ENCODE peak calls at places on chromosomes 5 and 9, in four cellular contexts. One of them, this sample, is unnamed.
A peak's percentile ranks its signal among the peaks of the same experiment; 100 is the strongest.

GRCh38 chr5:140658870-140659269 is 5.8 kb upstream of the WDR55 start:
- DNase-seq in cerebellar cortex: no peak
- DNase-seq in endothelial cell of umbilical vein: no peak
- DNase-seq in NCI-H446 treated with DMSO at 0.1 percent for 48 hours: no peak
- DNase-seq in this sample: no peak

GRCh38 chr5:76953551-76954382 is 922 bp downstream of the CRHBP start:
- DNase-seq in NCI-H446 treated with DMSO at 0.1 percent for 48 hours: no peak
- DNase-seq in cerebellar cortex: no peak
- DNase-seq in endothelial cell of umbilical vein: peak; percentile 20
- DNase-seq in this sample: no peak

GRCh38 chr9:21695443-21695842 is 107.0 kb upstream of the MTAP start:
- DNase-seq in cerebellar cortex: no peak
- DNase-seq in endothelial cell of umbilical vein: no peak
- DNase-seq in NCI-H446 treated with DMSO at 0.1 percent for 48 hours: no peak
- DNase-seq in this sample: no peak

GRCh38 chr9:995776-996175 is 19.3 kb downstream of the DMRT3 start:
- DNase-seq in endothelial cell of umbilical vein: no peak
- DNase-seq in NCI-H446 treated with DMSO at 0.1 percent for 48 hours: no peak
- DNase-seq in cerebellar cortex: no peak
- DNase-seq in this sample: no peak

GRCh38 chr9:133374612-133375115 is 1.2 kb downstream of the SURF4 start:
- DNase-seq in endothelial cell of umbilical vein: no peak
- DNase-seq in cerebellar cortex: no peak
- DNase-seq in NCI-H446 treated with DMSO at 0.1 percent for 48 hours: no peak
- DNase-seq in this sample: no peak

GRCh38 chr5:37738057-37738691 is 101.7 kb downstream of the GDNF start:
- DNase-seq in NCI-H446 treated with DMSO at 0.1 percent for 48 hours: peak; percentile 86
- DNase-seq in endothelial cell of umbilical vein: peak; percentile 95
- DNase-seq in cerebellar cortex: no peak
- DNase-seq in this sample: no peak

GRCh38 chr5:156913719-156914370 is 49.2 kb downstream of the TIMD4 start:
- DNase-seq in endothelial cell of umbilical vein: no peak
- DNase-seq in cerebellar cortex: no peak
- DNase-seq in NCI-H446 treated with DMSO at 0.1 percent for 48 hours: no peak
- DNase-seq in this sample: no peak

GRCh38 chr9:78296208-78296892 is 575 bp upstream of the PSAT1 start:
- DNase-seq in NCI-H446 treated with DMSO at 0.1 percent for 48 hours: no peak
- DNase-seq in endothelial cell of umbilical vein: peak; percentile 47
- DNase-seq in cerebellar cortex: peak; percentile 54
- DNase-seq in this sample: peak; percentile 57

GRCh38 chr5:178437296-178438075 is 152.7 kb downstream of the COL23A1 start:
- DNase-seq in endothelial cell of umbilical vein: no peak
- DNase-seq in cerebellar cortex: no peak
- DNase-seq in NCI-H446 treated with DMSO at 0.1 percent for 48 hours: no peak
- DNase-seq in this sample: no peak

GRCh38 chr5:94304146-94304545 is 314.3 kb downstream of the KIAA0825 start:
- DNase-seq in endothelial cell of umbilical vein: no peak
- DNase-seq in NCI-H446 treated with DMSO at 0.1 percent for 48 hours: no peak
- DNase-seq in cerebellar cortex: no peak
- DNase-seq in this sample: no peak

GRCh38 chr5:50766462-50766861 is 100.0 kb downstream of the PARP8 start:
- DNase-seq in cerebellar cortex: no peak
- DNase-seq in NCI-H446 treated with DMSO at 0.1 percent for 48 hours: no peak
- DNase-seq in endothelial cell of umbilical vein: no peak
- DNase-seq in this sample: no peak

GRCh38 chr5:111830333-111830732 is 73.3 kb upstream of the NREP start:
- DNase-seq in NCI-H446 treated with DMSO at 0.1 percent for 48 hours: no peak
- DNase-seq in cerebellar cortex: no peak
- DNase-seq in endothelial cell of umbilical vein: peak; percentile 30
- DNase-seq in this sample: no peak

GRCh38 chr9:29245351-29245750 is 1672.1 kb upstream of the C9orf72 start:
- DNase-seq in cerebellar cortex: no peak
- DNase-seq in endothelial cell of umbilical vein: no peak
- DNase-seq in NCI-H446 treated with DMSO at 0.1 percent for 48 hours: no peak
- DNase-seq in this sample: no peak

GRCh38 chr5:138461343-138462125 is 3.7 kb upstream of the EGR1 start:
- DNase-seq in endothelial cell of umbilical vein: peak; percentile 64
- DNase-seq in cerebellar cortex: no peak
- DNase-seq in NCI-H446 treated with DMSO at 0.1 percent for 48 hours: no peak
- DNase-seq in this sample: no peak

GRCh38 chr9:130287736-130288135 is 22.2 kb downstream of the HMCN2 start:
- DNase-seq in NCI-H446 treated with DMSO at 0.1 percent for 48 hours: no peak
- DNase-seq in endothelial cell of umbilical vein: no peak
- DNase-seq in cerebellar cortex: no peak
- DNase-seq in this sample: no peak

GRCh38 chr5:14781106-14781505 is 90.5 kb downstream of the ANKH start:
- DNase-seq in cerebellar cortex: no peak
- DNase-seq in endothelial cell of umbilical vein: no peak
- DNase-seq in NCI-H446 treated with DMSO at 0.1 percent for 48 hours: no peak
- DNase-seq in this sample: peak; percentile 47

GRCh38 chr9:86714976-86715375 is 232.3 kb downstream of the GAS1 start:
- DNase-seq in cerebellar cortex: no peak
- DNase-seq in NCI-H446 treated with DMSO at 0.1 percent for 48 hours: no peak
- DNase-seq in endothelial cell of umbilical vein: no peak
- DNase-seq in this sample: no peak

GRCh38 chr9:129422843-129423700 is 197.8 kb downstream of the C9orf50 start:
- DNase-seq in NCI-H446 treated with DMSO at 0.1 percent for 48 hours: no peak
- DNase-seq in cerebellar cortex: no peak
- DNase-seq in endothelial cell of umbilical vein: peak; percentile 36
- DNase-seq in this sample: no peak

GRCh38 chr5:115291397-115291796 is 5.1 kb downstream of the CCDC112 start:
- DNase-seq in NCI-H446 treated with DMSO at 0.1 percent for 48 hours: no peak
- DNase-seq in endothelial cell of umbilical vein: no peak
- DNase-seq in cerebellar cortex: no peak
- DNase-seq in this sample: no peak